ENCODE peak calls at places on chromosome 22, in ten cellular contexts. A, F, B, Z, O, W, X, I, Y and H are unnamed samples.

GRCh38 chr22:20438066-20438677 is 547 bp upstream of the SCARF2 start:
- DNase-seq in A (no peak), F (no peak), B (no peak), Z (no peak), O (no peak), W (peak; percentile 42), X (no peak), I (peak; percentile 56), Y (no peak), H (no peak)

GRCh38 chr22:47446331-47446730 is 683.9 kb downstream of the TBC1D22A start:
- DNase-seq in A (no peak), F (no peak), B (no peak), Z (no peak), O (no peak), W (no peak), X (no peak), I (no peak), Y (no peak), H (no peak)

GRCh38 chr22:29205260-29205597 is 467 bp upstream of the EMID1 start:
- DNase-seq in A (no peak), F (no peak), B (no peak), Z (no peak), O (no peak), W (no peak), X (no peak), I (no peak), Y (no peak), H (no peak)

GRCh38 chr22:46833228-46833627 is 70.8 kb downstream of the TBC1D22A start:
- DNase-seq in A (no peak), F (no peak), B (no peak), Z (peak; percentile 23), O (no peak), W (peak; percentile 13), X (no peak), I (no peak), Y (no peak), H (no peak)

GRCh38 chr22:49099496-49100124 is 728.1 kb downstream of the BRD1 start:
- DNase-seq in A (no peak), F (no peak), B (no peak), Z (peak; percentile 1), O (no peak), W (no peak), X (no peak), I (no peak), Y (no peak), H (no peak)

GRCh38 chr22:32119568-32120235 is 39.4 kb downstream of the C22orf42 start:
- DNase-seq in A (no peak), F (no peak), B (no peak), Z (no peak), O (no peak), W (no peak), X (no peak), I (no peak), Y (no peak), H (no peak)

GRCh38 chr22:27347951-27348350 is 453.6 kb downstream of the MN1 start:
- DNase-seq in A (no peak), F (no peak), B (no peak), Z (no peak), O (no peak), W (no peak), X (no peak), I (peak; percentile 22), Y (no peak), H (no peak)

GRCh38 chr22:48885919-48886305 is 941.8 kb downstream of the BRD1 start:
- DNase-seq in A (no peak), F (no peak), B (no peak), Z (no peak), O (peak; percentile 35), W (no peak), X (no peak), I (no peak), Y (no peak), H (no peak)

GRCh38 chr22:17057959-17058814 is 26.6 kb upstream of the IL17RA start:
- DNase-seq in A (peak; percentile 65), F (peak; percentile 20), B (no peak), Z (peak; percentile 71), O (peak; percentile 76), W (peak; percentile 63), X (peak; percentile 38), I (peak; percentile 57), Y (peak; percentile 24), H (no peak)

GRCh38 chr22:23915230-23915754 is 21.1 kb downstream of the MIF start:
- DNase-seq in A (no peak), F (no peak), B (no peak), Z (no peak), O (no peak), W (no peak), X (no peak), I (no peak), Y (no peak), H (no peak)

GRCh38 chr22:46516638-46517037 is 20.8 kb downstream of the CELSR1 start:
- DNase-seq in A (no peak), F (no peak), B (no peak), Z (no peak), O (no peak), W (no peak), X (no peak), I (no peak), Y (no peak), H (no peak)

GRCh38 chr22:38423512-38424503 is 31.2 kb downstream of the KCNJ4 start:
- DNase-seq in A (no peak), F (no peak), B (no peak), Z (no peak), O (no peak), W (no peak), X (no peak), I (no peak), Y (no peak), H (no peak)

GRCh38 chr22:35394011-35394312 is 6.0 kb upstream of the MCM5 start:
- DNase-seq in A (no peak), F (no peak), B (no peak), Z (no peak), O (no peak), W (no peak), X (no peak), I (no peak), Y (no peak), H (no peak)

GRCh38 chr22:27133951-27134664 is 476.7 kb downstream of the MIAT start:
- DNase-seq in A (peak; percentile 78), F (no peak), B (no peak), Z (peak; percentile 93), O (no peak), W (peak; percentile 93), X (peak; percentile 62), I (peak; percentile 67), Y (no peak), H (no peak)

GRCh38 chr22:27987557-27987956 is 68.5 kb upstream of the PITPNB start:
- DNase-seq in A (peak; percentile 58), F (no peak), B (no peak), Z (peak; percentile 79), O (no peak), W (peak; percentile 98), X (peak; percentile 77), I (peak; percentile 74), Y (no peak), H (no peak)